ENCODE peak calls at places on chromosome X, in ten cellular contexts. J, I, F, U, H, L, Q, T, R and K are unnamed samples.

GRCh38 chrX:102720237-102721168 is at the start of gene GPRASP3:
- DNase-seq in J (peak; percentile 18), I (peak; percentile 87), F (peak; percentile 75), U (peak; percentile 72), H (peak; percentile 75), L (peak; percentile 64), Q (peak; percentile 76), T (peak; percentile 74), R (peak; percentile 77), K (no peak)

GRCh38 chrX:10111364-10112148 is 45.2 kb upstream of the CLCN4 start:
- DNase-seq in J (peak; percentile 29), I (no peak), F (peak; percentile 14), U (peak; percentile 77), H (no peak), L (no peak), Q (peak; percentile 44), T (no peak), R (peak; percentile 86), K (no peak)

GRCh38 chrX:6228720-6229119 is at the start of gene NLGN4X:
- DNase-seq in J (no peak), I (no peak), F (no peak), U (no peak), H (peak; percentile 29), L (no peak), Q (no peak), T (peak; percentile 73), R (no peak), K (peak; percentile 1)

GRCh38 chrX:11757729-11758399 is at the start of gene MSL3:
- DNase-seq in J (peak; percentile 41), I (peak; percentile 85), F (peak; percentile 61), U (peak; percentile 77), H (peak; percentile 73), L (peak; percentile 35), Q (peak; percentile 58), T (peak; percentile 57), R (no peak), K (peak; percentile 67)

GRCh38 chrX:39309018-39309620 is 507.9 kb downstream of the MID1IP1 start:
- DNase-seq in J (peak; percentile 0), I (no peak), F (no peak), U (peak; percentile 44), H (peak; percentile 75), L (peak; percentile 13), Q (no peak), T (no peak), R (no peak), K (no peak)

GRCh38 chrX:15744181-15744867 is 6.3 kb downstream of the CA5B start:
- DNase-seq in J (no peak), I (no peak), F (no peak), U (peak; percentile 68), H (peak; percentile 1), L (no peak), Q (no peak), T (no peak), R (no peak), K (no peak)

GRCh38 chrX:46620505-46620904 is 46.9 kb downstream of the CHST7 start:
- DNase-seq in J (no peak), I (no peak), F (no peak), U (no peak), H (no peak), L (no peak), Q (no peak), T (no peak), R (no peak), K (no peak)

GRCh38 chrX:94058728-94059382 is 384.8 kb downstream of the FAM133A start:
- DNase-seq in J (no peak), I (no peak), F (no peak), U (no peak), H (no peak), L (no peak), Q (no peak), T (peak; percentile 54), R (no peak), K (no peak)

GRCh38 chrX:69319376-69319775 is 154.1 kb upstream of the PJA1 start:
- DNase-seq in J (no peak), I (no peak), F (no peak), U (no peak), H (no peak), L (no peak), Q (no peak), T (no peak), R (no peak), K (no peak)

GRCh38 chrX:78387364-78387763 is 60.0 kb upstream of the CYSLTR1 start:
- DNase-seq in J (no peak), I (no peak), F (no peak), U (no peak), H (no peak), L (no peak), Q (no peak), T (no peak), R (no peak), K (no peak)

GRCh38 chrX:115459883-115460564 is 101.0 kb upstream of the PLS3 start:
- DNase-seq in J (no peak), I (no peak), F (peak; percentile 34), U (no peak), H (peak; percentile 52), L (no peak), Q (no peak), T (no peak), R (no peak), K (no peak)

GRCh38 chrX:48919360-48919821 is 567 bp upstream of the PIM2 start:
- DNase-seq in J (no peak), I (no peak), F (no peak), U (no peak), H (no peak), L (no peak), Q (no peak), T (peak; percentile 63), R (peak; percentile 65), K (no peak)

GRCh38 chrX:128781506-128781905 is 729.3 kb upstream of the ACTRT1 start:
- DNase-seq in J (no peak), I (no peak), F (no peak), U (no peak), H (no peak), L (no peak), Q (no peak), T (peak; percentile 59), R (no peak), K (no peak)

GRCh38 chrX:68941385-68941952 is 112.6 kb downstream of the EFNB1 start:
- DNase-seq in J (no peak), I (no peak), F (peak; percentile 15), U (no peak), H (peak; percentile 70), L (no peak), Q (no peak), T (no peak), R (no peak), K (no peak)

GRCh38 chrX:636971-637659 is 6.5 kb downstream of the SHOX start:
- DNase-seq in J (no peak), I (no peak), F (no peak), U (no peak), H (no peak), L (no peak), Q (no peak), T (peak; percentile 42), R (no peak), K (no peak)
- H3K27me3 ChIP-seq in J (peaks cover 12% of the 10 kb centered on the region), I (peaks cover 81% of the 10 kb centered on the region), F (peaks cover 18% of the 10 kb centered on the region), U (no peaks in the 10 kb centered on the region), H (no peaks in the 10 kb centered on the region), L (peaks cover 93% of the 10 kb centered on the region), Q (peaks cover 94% of the 10 kb centered on the region), T (peaks cover 100% of the 10 kb centered on the region), R (no peaks in the 10 kb centered on the region), K (no peaks in the 10 kb centered on the region)

GRCh38 chrX:65644621-65645287 is 22.7 kb upstream of the MSN start:
- DNase-seq in J (no peak), I (peak; percentile 81), F (peak; percentile 79), U (peak; percentile 85), H (peak; percentile 87), L (peak; percentile 73), Q (peak; percentile 82), T (no peak), R (no peak), K (peak; percentile 73)
- H3K27ac ChIP-seq in J (no peak overlapping the region), I (peak overlapping the region; percentile 24), F (no peak overlapping the region), U (no peak overlapping the region), H (no peak overlapping the region), L (peak overlapping the region; percentile 40), Q (peak overlapping the region; percentile 78), T (no peak overlapping the region), R (no peak overlapping the region), K (peak overlapping the region; percentile 16)

GRCh38 chrX:108160309-108160708 is 68.7 kb downstream of the ATG4A start:
- DNase-seq in J (no peak), I (no peak), F (no peak), U (no peak), H (no peak), L (no peak), Q (no peak), T (no peak), R (no peak), K (no peak)

GRCh38 chrX:108162265-108162664 is 70.7 kb downstream of the ATG4A start:
- DNase-seq in J (no peak), I (no peak), F (no peak), U (no peak), H (no peak), L (no peak), Q (no peak), T (no peak), R (no peak), K (no peak)

GRCh38 chrX:108167211-108167872 is 75.8 kb downstream of the ATG4A start:
- DNase-seq in J (no peak), I (no peak), F (peak; percentile 29), U (no peak), H (peak; percentile 76), L (no peak), Q (no peak), T (no peak), R (no peak), K (peak; percentile 6)

GRCh38 chrX:108165349-108166111 is 74.0 kb downstream of the ATG4A start:
- DNase-seq in J (no peak), I (no peak), F (peak; percentile 51), U (peak; percentile 48), H (peak; percentile 40), L (no peak), Q (no peak), T (peak; percentile 66), R (no peak), K (no peak)

DNA sequence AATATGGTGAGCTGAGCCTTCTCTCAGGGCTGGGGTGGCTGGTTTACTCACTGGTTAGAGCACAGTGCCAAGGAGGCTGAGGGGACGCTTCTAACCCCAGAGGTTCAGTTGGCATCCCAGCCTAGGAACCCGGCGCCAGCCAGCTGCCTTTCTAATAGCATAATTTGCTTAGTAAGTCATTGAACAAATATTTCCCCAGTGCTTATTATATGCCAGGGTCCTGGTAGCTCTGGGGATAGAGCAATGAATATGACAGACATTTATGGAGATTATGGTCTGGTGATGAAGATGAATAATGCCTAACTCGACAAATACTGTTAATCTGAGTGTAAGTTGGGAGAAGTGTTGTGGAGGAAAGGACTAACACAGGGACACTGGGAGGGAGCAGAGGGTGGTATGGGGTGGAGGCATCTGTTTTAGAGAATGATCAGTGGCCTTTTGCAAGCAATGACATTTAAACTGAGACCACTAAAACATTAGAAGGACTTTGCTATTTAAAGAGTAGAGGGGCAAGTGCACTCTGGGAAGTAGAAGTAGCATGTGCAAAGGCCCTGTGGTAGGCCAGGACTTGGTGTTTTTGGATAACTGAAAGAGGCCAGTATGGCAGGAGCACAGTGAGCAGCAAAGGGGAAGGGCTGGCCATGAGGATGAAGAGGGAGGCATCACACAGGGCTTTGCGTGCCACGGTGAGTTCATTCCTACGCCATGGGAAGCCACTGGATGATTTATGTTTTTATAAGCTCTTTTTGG is 71.9 kb downstream of the ATG4A start:
- DNase-seq in J (no peak), I (no peak), F (no peak), U (no peak), H (no peak), L (no peak), Q (no peak), T (no peak), R (no peak), K (no peak)
- H3K27me3 ChIP-seq in J (no peaks in the 10 kb centered on the region), I (no peaks in the 10 kb centered on the region), F (peaks cover 6% of the 10 kb centered on the region), U (no peaks in the 10 kb centered on the region), H (no peaks in the 10 kb centered on the region), L (peaks cover 4% of the 10 kb centered on the region), Q (no peaks in the 10 kb centered on the region), T (no peaks in the 10 kb centered on the region), R (no peaks in the 10 kb centered on the region), K (no peaks in the 10 kb centered on the region)

GRCh38 chrX:45479835-45480422 is 279.3 kb upstream of the DIPK2B start:
- DNase-seq in J (no peak), I (no peak), F (peak; percentile 91), U (no peak), H (peak; percentile 92), L (no peak), Q (no peak), T (no peak), R (no peak), K (peak; percentile 50)
- H3K27ac ChIP-seq in J (no peak overlapping the region), I (no peak overlapping the region), F (peak overlapping the region; percentile 89), U (no peak overlapping the region), H (peak overlapping the region; percentile 91), L (no peak overlapping the region), Q (no peak overlapping the region), T (no peak overlapping the region), R (no peak overlapping the region), K (peak overlapping the region; percentile 99)